ENCODE peak calls at places on chromosomes 11 and 22, in six cellular contexts. I is PC-9, D is GM23248, J is MM.1S, K is PC-3, L is neural progenitor cell. B is an unnamed sample. For H3F3A, the result is how much of the 10 kb centered on the place peaks cover.

GRCh38 chr11:18701614-18702216 is 3.1 kb downstream of the TMEM86A start:
- DNase-seq in L (no peak), I (no peak), D (no peak), K (no peak), J (no peak), B (no peak)

GRCh38 chr22:47164514-47165337 is 402.3 kb downstream of the TBC1D22A start:
- DNase-seq in J (no peak), K (no peak), D (no peak), I (no peak), L (peak), B (no peak)

GRCh38 chr11:31813961-31814868 is 3.1 kb upstream of the PAX6 start:
- DNase-seq in D (no peak), J (peak), L (peak), I (no peak), K (peak), B (peak)

GRCh38 chr11:102780491-102780918 is at the start of gene MMP10:
- DNase-seq in K (peak), D (peak), L (peak), I (no peak), J (no peak), B (peak)

GRCh38 chr11:68839953-68840641 is 1.6 kb downstream of the CPT1A start:
- DNase-seq in L (peak), K (peak), I (no peak), J (peak), D (peak), B (peak)

GRCh38 chr11:132402056-132402684 is 1031.8 kb downstream of the NTM start:
- DNase-seq in D (peak), I (no peak), J (peak), K (peak), L (peak), B (peak)

GRCh38 chr22:28867191-28867590 is 16.2 kb upstream of the ZNRF3 start:
- DNase-seq in J (no peak), K (no peak), L (no peak), D (no peak), I (no peak), B (no peak)

GRCh38 chr11:134229131-134229790 is 4.8 kb downstream of the VPS26B start:
- DNase-seq in L (no peak), J (no peak), K (no peak), D (peak), I (no peak), B (no peak)

GRCh38 chr22:23518381-23519187 is 61.5 kb downstream of the IGLL1 start:
- DNase-seq in K (no peak), D (no peak), J (no peak), I (no peak), L (peak), B (no peak)

GRCh38 chr11:116224154-116224888 is 548.5 kb downstream of the BUD13 start:
- DNase-seq in J (peak), I (peak), D (peak), K (peak), L (peak), B (peak)

GRCh38 chr11:47775240-47775869 is 8.2 kb upstream of the FNBP4 start:
- DNase-seq in J (no peak), K (no peak), D (no peak), I (no peak), L (no peak), B (no peak)

GRCh38 chr11:69876013-69876412 is 56.8 kb upstream of the FGF3 start:
- DNase-seq in K (no peak), D (no peak), J (no peak), L (no peak), I (no peak), B (no peak)

GRCh38 chr22:45689195-45689594 is 17.6 kb downstream of the ATXN10 start:
- DNase-seq in D (no peak), J (no peak), I (no peak), K (no peak), L (no peak), B (no peak)

GRCh38 chr22:45690008-45690407 is 18.4 kb downstream of the ATXN10 start:
- DNase-seq in J (no peak), L (no peak), D (no peak), K (no peak), I (no peak), B (no peak)

GRCh38 chr22:45686004-45686403 is 14.4 kb downstream of the ATXN10 start:
- DNase-seq in L (no peak), K (no peak), J (no peak), D (peak), I (no peak), B (no peak)

GRCh38 chr22:45686842-45687241 is 15.2 kb downstream of the ATXN10 start:
- DNase-seq in K (no peak), D (peak), I (no peak), L (no peak), J (no peak), B (no peak)

GRCh38 chr22:45688606-45689080 is 17.0 kb downstream of the ATXN10 start:
- DNase-seq in D (peak), I (peak), K (peak), L (no peak), J (no peak), B (no peak)
- H3F3A ChIP-seq in D (half or more), I (half or more), K (under half), L (under half), J (under half), B (under half)

GRCh38 chr11:8681837-8682218 is 637 bp downstream of the TRIM66 start:
- DNase-seq in J (no peak), L (no peak), D (no peak), K (no peak), I (no peak), B (no peak)

GRCh38 chr11:8685306-8685705 is 2.7 kb downstream of the RPL27A start:
- DNase-seq in J (no peak), L (no peak), D (no peak), I (no peak), K (no peak), B (no peak)

GRCh38 chr11:8683115-8683807 is 669 bp downstream of the RPL27A start:
- DNase-seq in J (peak), L (peak), D (peak), I (no peak), K (no peak), B (no peak)

GRCh38 chr11:8684600-8685290 is 2.2 kb downstream of the RPL27A start:
- DNase-seq in L (no peak), J (no peak), D (peak), I (no peak), K (no peak), B (no peak)

GRCh38 chr11:8682219-8683114 is at the start of the genes RPL27A and TRIM66:
- DNase-seq in D (peak), K (peak), L (peak), J (peak), I (peak), B (peak)
- H3F3A ChIP-seq in D (under half), K (under half), L (half or more), J (under half), I (under half), B (under half)

DNA sequence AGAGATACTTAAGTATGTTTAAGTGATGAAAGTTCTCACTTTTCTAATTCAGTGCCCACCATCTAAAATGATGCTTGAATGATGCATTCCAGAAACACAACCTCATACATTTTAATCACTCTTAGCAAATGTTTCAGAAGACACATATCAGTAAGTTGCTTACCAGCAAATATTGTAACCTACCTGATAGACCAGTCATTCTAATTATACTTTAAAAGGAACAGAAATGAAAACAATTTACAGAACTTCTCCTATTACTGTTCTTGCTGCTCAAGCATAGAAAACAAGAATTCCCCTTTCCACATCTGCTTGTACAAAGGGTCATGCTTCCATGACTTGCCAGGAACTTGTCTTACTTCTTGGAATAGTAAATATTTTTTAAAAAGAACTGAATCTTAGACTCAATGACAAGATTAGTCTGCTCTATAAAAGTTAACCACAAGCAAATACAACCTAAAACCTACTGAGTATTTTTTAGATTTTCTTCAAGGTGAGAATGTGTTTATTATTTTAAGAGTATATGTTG is 82.1 kb upstream of the SC5D start:
- DNase-seq in K (no peak), D (no peak), J (no peak), L (no peak), I (no peak), B (no peak)
- H3F3A ChIP-seq in K (under half), D (under half), J (under half), L (under half), I (under half), B (under half)

GRCh38 chr11:65431452-65432132 is 9.0 kb downstream of the NEAT1 start:
- DNase-seq in K (no peak), L (no peak), D (peak), J (peak), I (no peak), B (no peak)

GRCh38 chr11:65432686-65433582 is 10.3 kb downstream of the NEAT1 start:
- DNase-seq in K (peak), J (peak), I (no peak), L (no peak), D (peak), B (peak)

GRCh38 chr11:65430406-65431217 is 8.0 kb downstream of the NEAT1 start:
- DNase-seq in K (peak), D (peak), L (no peak), J (peak), I (no peak), B (no peak)

GRCh38 chr11:65433657-65434056 is 11.1 kb downstream of the NEAT1 start:
- DNase-seq in K (no peak), D (no peak), J (no peak), I (no peak), L (no peak), B (no peak)

DNA sequence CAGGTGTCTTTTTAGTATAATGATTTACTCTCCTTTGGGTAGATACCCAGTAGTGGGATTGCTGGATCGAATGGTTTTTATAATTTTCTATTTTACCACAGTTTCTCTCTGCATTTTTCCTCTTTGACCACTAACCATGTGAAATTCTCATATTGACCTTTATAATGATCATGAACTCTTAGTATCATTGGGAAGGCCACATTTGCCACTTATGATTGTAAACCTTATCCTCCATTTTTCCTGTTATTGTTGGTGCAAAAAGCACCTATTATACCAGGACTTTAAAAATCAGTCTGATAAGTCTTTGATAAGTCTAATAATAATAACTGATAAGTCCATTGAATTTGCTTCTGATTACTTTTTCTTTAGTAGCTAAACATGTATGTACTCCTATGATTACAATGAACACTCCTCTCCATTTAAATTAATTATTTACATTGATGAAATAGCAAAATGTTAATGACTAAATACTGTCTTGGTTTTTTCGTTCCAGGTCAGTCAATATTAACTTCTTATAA is 9.6 kb downstream of the NEAT1 start:
- DNase-seq in J (no peak), I (no peak), D (peak), K (no peak), L (no peak), B (no peak)
- H3F3A ChIP-seq in J (half or more), I (half or more), D (half or more), K (half or more), L (under half), B (under half)

GRCh38 chr22:39518996-39519680 is 1.2 kb upstream of the ATF4 start:
- DNase-seq in L (peak), K (peak), D (no peak), I (peak), J (peak), B (no peak)
- H3F3A ChIP-seq in L (half or more), K (under half), D (half or more), I (half or more), J (half or more), B (under half)

GRCh38 chr11:64776425-64776824 is 1.9 kb downstream of the SF1 start:
- DNase-seq in J (no peak), K (no peak), L (no peak), I (no peak), D (no peak), B (no peak)
- H3F3A ChIP-seq in J (under half), K (under half), L (half or more), I (half or more), D (half or more), B (half or more)

GRCh38 chr11:108222686-108223448 is at the start of gene ATM:
- DNase-seq in D (peak), L (peak), I (peak), K (peak), J (peak), B (peak)

GRCh38 chr11:108223449-108224149 is 732 bp downstream of the ATM start:
- DNase-seq in J (peak), D (peak), L (no peak), I (no peak), K (no peak), B (no peak)

GRCh38 chr11:108224908-108225786 is 2.3 kb downstream of the ATM start:
- DNase-seq in D (peak), K (no peak), L (no peak), J (no peak), I (no peak), B (no peak)

GRCh38 chr11:108226036-108226435 is 3.2 kb downstream of the ATM start:
- DNase-seq in D (no peak), I (no peak), L (no peak), K (no peak), J (no peak), B (no peak)

GRCh38 chr11:108224366-108224765 is 1.5 kb downstream of the ATM start:
- DNase-seq in K (no peak), L (no peak), D (no peak), J (no peak), I (no peak), B (no peak)
- H3F3A ChIP-seq in K (under half), L (under half), D (under half), J (under half), I (under half), B (under half)

GRCh38 chr22:46081831-46082210 is 68.5 kb upstream of the PPARA start:
- DNase-seq in K (no peak), J (no peak), L (peak), D (peak), I (no peak), B (no peak)

GRCh38 chr22:46079861-46080821 is 70.2 kb upstream of the PPARA start:
- DNase-seq in L (no peak), I (no peak), J (no peak), D (peak), K (peak), B (no peak)

GRCh38 chr22:46079093-46079860 is 71.0 kb upstream of the PPARA start:
- DNase-seq in L (no peak), I (no peak), D (peak), K (no peak), J (no peak), B (no peak)

GRCh38 chr22:46082633-46083032 is 67.7 kb upstream of the PPARA start:
- DNase-seq in L (no peak), I (no peak), J (no peak), K (no peak), D (peak), B (no peak)

DNA sequence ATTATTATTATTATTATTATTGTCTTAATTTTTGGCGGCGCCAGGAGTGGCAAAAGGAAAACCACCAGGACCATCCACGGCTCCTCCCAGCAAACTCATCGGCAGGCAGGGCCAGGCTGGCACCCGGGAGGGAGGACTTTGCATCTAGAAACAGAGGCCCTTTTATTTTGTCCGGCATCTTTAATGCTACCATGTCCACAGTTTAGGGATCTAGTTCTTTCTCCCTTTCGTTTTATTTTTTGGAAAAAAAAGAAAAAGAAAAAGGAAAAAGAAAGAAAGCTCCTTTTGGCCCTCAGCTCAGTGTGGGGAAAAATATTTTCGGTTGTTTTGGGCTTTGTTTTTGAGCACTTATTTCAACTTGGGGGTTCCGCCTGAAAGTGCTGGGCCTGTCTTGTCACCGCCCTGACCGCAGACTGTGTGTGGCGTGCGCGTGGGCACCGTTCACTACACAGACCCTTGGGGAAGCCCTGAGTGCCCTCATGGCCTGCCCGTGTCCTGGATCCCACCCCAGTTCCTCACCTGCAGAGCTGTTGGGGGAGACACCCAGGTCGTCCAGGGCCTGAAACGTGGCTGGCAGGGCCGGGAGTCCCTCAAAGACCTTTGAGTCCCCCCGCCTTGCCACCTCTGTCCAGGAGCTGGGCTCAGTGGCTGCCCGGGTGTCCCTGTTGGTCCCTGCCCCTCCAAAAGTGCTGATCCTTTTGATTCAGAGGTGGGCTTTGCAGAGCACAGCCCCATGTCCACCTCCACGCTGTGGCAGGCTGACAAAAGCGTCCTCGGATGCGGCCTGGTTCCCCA is 69.1 kb upstream of the PPARA start:
- DNase-seq in K (no peak), D (peak), J (no peak), I (no peak), L (no peak), B (no peak)
- H3F3A ChIP-seq in K (under half), D (half or more), J (under half), I (under half), L (under half), B (under half)

B was measured in GM23338.